ENCODE peak calls at places on chromosomes 11 and 22, in four cellular contexts. U is WTC11, V is GM12878, K is HepG2. I is an unnamed sample.

GRCh38 chr22:28557184-28557583 is 122.5 kb downstream of the TTC28 start:
- DNase-seq in U (no peak), V (no peak), K (no peak), I (no peak)

GRCh38 chr22:22410121-22410520 is 98.4 kb downstream of the ZNF280B start:
- DNase-seq in U (no peak), V (no peak), K (no peak), I (no peak)

GRCh38 chr11:65141896-65142494 is 7.7 kb upstream of the SYVN1 start:
- DNase-seq in U (no peak), V (no peak), K (no peak), I (no peak)

GRCh38 chr22:30472994-30473720 is 1.3 kb upstream of the SEC14L3 start:
- DNase-seq in U (no peak), V (no peak), K (no peak), I (no peak)

GRCh38 chr11:80844110-80844509 is 1403.3 kb upstream of the TENM4 start:
- DNase-seq in U (no peak), V (no peak), K (no peak), I (no peak)

GRCh38 chr22:43789452-43789851 is 22.7 kb downstream of the EFCAB6 start:
- DNase-seq in U (no peak), V (no peak), K (no peak), I (no peak)

GRCh38 chr11:44659641-44660040 is 67.1 kb upstream of the TSPAN18 start:
- DNase-seq in U (no peak), V (no peak), K (no peak), I (no peak)

GRCh38 chr11:56845121-56845732 is 96.7 kb upstream of the OR9G4 start:
- DNase-seq in U (no peak), V (no peak), K (no peak), I (no peak)

GRCh38 chr22:26585104-26585790 is 4.7 kb downstream of the TPST2 start:
- DNase-seq in U (no peak), V (no peak), K (no peak), I (no peak)

GRCh38 chr11:126352934-126353801 is 2.3 kb upstream of the ST3GAL4 start:
- DNase-seq in U (no peak), V (peak), K (peak), I (peak)

GRCh38 chr11:69202511-69203221 is 46.9 kb downstream of the SMIM38 start:
- DNase-seq in U (peak), V (no peak), K (no peak), I (no peak)

GRCh38 chr11:89275966-89276365 is 98.3 kb downstream of the TYR start:
- DNase-seq in U (no peak), V (no peak), K (no peak), I (no peak)

GRCh38 chr22:41009222-41009948 is 58.2 kb downstream of the RBX1 start:
- DNase-seq in U (no peak), V (no peak), K (no peak), I (no peak)

GRCh38 chr11:45409587-45409986 is 123.4 kb upstream of the SYT13 start:
- DNase-seq in U (no peak), V (no peak), K (no peak), I (no peak)

GRCh38 chr11:17121981-17122380 is 44.5 kb upstream of the RPS13 start:
- DNase-seq in U (no peak), V (no peak), K (no peak), I (no peak)

GRCh38 chr11:17116121-17116520 is 38.7 kb upstream of the RPS13 start:
- DNase-seq in U (no peak), V (no peak), K (no peak), I (no peak)

GRCh38 chr11:17117262-17117661 is 39.8 kb upstream of the RPS13 start:
- DNase-seq in U (no peak), V (no peak), K (no peak), I (no peak)
- TF ChIP-seq CREM in U (no peak), V (no peak), K (no peak), I (no peak)

DNA sequence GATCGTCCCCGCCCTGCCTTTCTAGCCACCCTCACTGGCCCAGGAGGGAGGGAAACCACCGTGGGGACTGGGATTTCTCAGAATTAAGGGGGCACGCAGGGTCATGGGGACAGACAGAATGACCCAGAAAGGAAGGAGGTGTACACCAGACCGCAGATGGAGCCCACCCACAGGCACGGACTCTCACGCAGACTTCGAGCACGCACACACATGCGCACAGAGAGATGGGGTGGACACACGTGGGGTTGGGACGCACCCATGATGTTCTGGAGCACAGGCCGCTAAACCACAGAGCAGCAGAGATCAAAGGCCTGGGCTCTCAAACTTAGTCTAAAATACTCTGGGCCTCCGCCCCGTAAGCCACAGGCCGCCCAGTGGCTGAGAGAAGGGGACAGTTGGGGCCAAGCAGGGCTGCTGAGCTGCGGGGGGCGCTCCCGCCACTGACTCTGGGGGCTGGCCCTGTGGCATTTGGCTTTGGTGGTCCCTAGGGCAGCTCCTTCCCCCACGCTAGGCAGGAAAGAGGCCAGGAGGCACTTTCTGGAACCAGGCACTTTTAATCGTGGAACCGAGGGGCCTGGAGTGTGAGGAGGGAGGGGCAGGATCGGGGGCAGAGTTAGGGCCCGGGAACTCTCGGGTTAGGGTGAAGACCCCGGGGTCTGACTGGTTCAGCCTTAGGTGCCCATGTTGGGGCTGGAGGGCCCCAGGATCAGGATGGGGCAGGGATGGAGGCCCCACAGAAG is 1.5 kb downstream of the IFITM5 start:
- DNase-seq in U (peak), V (no peak), K (peak), I (peak)
- TF ChIP-seq SP1 in U (no peak), V (no peak), K (no peak), I (no peak)

GRCh38 chr22:31790240-31790639 is 36.4 kb downstream of the DEPDC5 start:
- DNase-seq in U (no peak), V (no peak), K (no peak), I (no peak)
- TF ChIP-seq CREM in U (no peak), V (no peak), K (no peak), I (no peak)

GRCh38 chr11:50072226-50073112 is 39.8 kb downstream of the OR4C45 start:
- DNase-seq in U (no peak), V (no peak), K (no peak), I (no peak)
- TF ChIP-seq SP1 in U (no peak), V (no peak), K (no peak), I (no peak)

GRCh38 chr11:115306703-115307102 is 197.5 kb downstream of the CADM1 start:
- DNase-seq in U (no peak), V (no peak), K (no peak), I (no peak)
- TF ChIP-seq CREM in U (no peak), V (no peak), K (no peak), I (no peak)

GRCh38 chr11:119712006-119712405 is 17.0 kb downstream of the NECTIN1 start:
- DNase-seq in U (no peak), V (no peak), K (no peak), I (no peak)

GRCh38 chr11:119711476-119711875 is 17.5 kb downstream of the NECTIN1 start:
- DNase-seq in U (no peak), V (no peak), K (no peak), I (no peak)

GRCh38 chr11:119714189-119714588 is 14.8 kb downstream of the NECTIN1 start:
- DNase-seq in U (no peak), V (no peak), K (no peak), I (no peak)

GRCh38 chr11:119713361-119714040 is 15.5 kb downstream of the NECTIN1 start:
- DNase-seq in U (no peak), V (no peak), K (peak), I (no peak)

GRCh38 chr11:119712459-119713360 is 16.3 kb downstream of the NECTIN1 start:
- DNase-seq in U (no peak), V (no peak), K (no peak), I (no peak)
- TF ChIP-seq SP1 in U (no peak), V (no peak), K (no peak), I (no peak)

DNA sequence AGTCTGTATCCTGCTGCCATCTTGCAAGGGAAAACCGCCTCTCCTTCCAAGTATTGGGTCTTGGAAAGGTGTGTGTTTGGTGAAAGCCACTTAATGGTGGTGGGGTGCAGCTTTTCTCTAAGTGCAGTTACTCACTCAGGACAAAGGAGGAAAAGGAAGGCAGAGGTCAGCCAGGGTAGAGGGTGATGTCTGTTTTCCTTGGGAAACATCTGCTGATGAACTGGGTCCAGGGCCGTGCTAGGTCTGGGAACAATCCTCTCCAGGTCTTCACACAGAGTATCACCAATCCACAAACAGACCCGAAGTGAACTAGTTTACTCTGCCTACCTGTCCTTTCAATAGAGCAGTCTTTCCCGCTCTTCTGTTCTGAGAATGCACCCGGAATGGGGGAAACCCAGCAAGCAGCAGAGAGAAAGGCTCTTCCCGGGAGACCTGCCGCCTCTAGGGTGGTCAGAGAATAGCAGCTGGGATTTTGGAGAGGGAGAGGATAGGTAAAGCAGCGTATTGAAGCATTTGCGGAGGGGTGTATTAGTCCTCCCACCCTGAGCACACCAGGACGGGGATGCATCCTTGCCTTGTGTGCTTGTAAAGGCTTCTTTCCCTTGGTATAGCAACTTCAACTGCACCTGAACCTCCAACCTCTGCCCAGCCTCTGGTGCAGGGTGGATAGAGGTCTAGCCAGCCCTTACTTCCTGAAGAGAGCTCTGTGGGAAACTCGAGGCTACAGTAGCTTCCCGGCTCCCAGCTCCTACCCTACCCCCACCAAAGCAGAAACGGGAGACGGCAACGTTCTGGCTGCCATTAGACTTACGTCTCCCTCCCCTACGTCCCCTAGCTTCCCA is 20.7 kb downstream of the LHFPL7 start:
- DNase-seq in U (peak), V (no peak), K (no peak), I (no peak)
- TF ChIP-seq CREM in U (no peak), V (no peak), K (no peak), I (no peak)

GRCh38 chr11:36056160-36056751 is 112.4 kb downstream of the LDLRAD3 start:
- DNase-seq in U (peak), V (no peak), K (no peak), I (peak)
- TF ChIP-seq SP1 in U (no peak), V (no peak), K (no peak), I (no peak)